ENCODE peak calls at places on chromosomes 11 and 22, in five cellular contexts. C, R, D, J and U are unnamed samples.

GRCh38 chr11:9137293-9138132 is 46.1 kb upstream of the SCUBE2 start:
- DNase-seq in C (peak; percentile 34), R (peak; percentile 78), D (peak; percentile 79), J (peak; percentile 56), U (peak; percentile 75)

GRCh38 chr11:29005401-29005980 is 897.3 kb downstream of the METTL15 start:
- DNase-seq in C (no peak), R (peak; percentile 15), D (no peak), J (no peak), U (no peak)

GRCh38 chr11:60343094-60343704 is 16.1 kb downstream of the MS4A6E start:
- DNase-seq in C (no peak), R (no peak), D (peak; percentile 13), J (no peak), U (peak; percentile 30)

GRCh38 chr22:36184433-36185035 is 17.1 kb downstream of the APOL4 start:
- DNase-seq in C (peak; percentile 24), R (no peak), D (no peak), J (no peak), U (peak; percentile 77)

GRCh38 chr22:38163844-38164577 is 17.6 kb downstream of the PLA2G6 start:
- DNase-seq in C (no peak), R (no peak), D (no peak), J (no peak), U (no peak)

GRCh38 chr22:17726561-17727243 is 47.6 kb downstream of the BID start:
- DNase-seq in C (peak; percentile 46), R (no peak), D (no peak), J (no peak), U (peak; percentile 20)

GRCh38 chr11:72647882-72648281 is 26.3 kb downstream of the PDE2A start:
- DNase-seq in C (no peak), R (no peak), D (no peak), J (no peak), U (no peak)

GRCh38 chr11:47328449-47329390 is 23.8 kb downstream of the MYBPC3 start:
- DNase-seq in C (no peak), R (no peak), D (no peak), J (no peak), U (no peak)

GRCh38 chr11:78223320-78223954 is 34.7 kb downstream of the USP35 start:
- DNase-seq in C (no peak), R (no peak), D (no peak), J (no peak), U (no peak)

GRCh38 chr22:38786631-38787030 is 7.3 kb downstream of the DNAL4 start:
- DNase-seq in C (no peak), R (no peak), D (no peak), J (no peak), U (no peak)

GRCh38 chr22:47663615-47664605 is 901.5 kb downstream of the TBC1D22A start:
- DNase-seq in C (no peak), R (no peak), D (no peak), J (no peak), U (no peak)

GRCh38 chr22:29155966-29156365 is 49.7 kb upstream of the EMID1 start:
- DNase-seq in C (no peak), R (no peak), D (no peak), J (no peak), U (no peak)

GRCh38 chr11:64661146-64661545 is 61.9 kb downstream of the NRXN2 start:
- DNase-seq in C (peak; percentile 49), R (no peak), D (no peak), J (no peak), U (peak; percentile 86)

GRCh38 chr11:43746670-43747069 is 66.1 kb downstream of the HSD17B12 start:
- DNase-seq in C (no peak), R (no peak), D (no peak), J (no peak), U (no peak)

GRCh38 chr11:70775386-70775785 is 377.1 kb downstream of the CTTN start:
- DNase-seq in C (no peak), R (no peak), D (no peak), J (no peak), U (no peak)

GRCh38 chr11:122422707-122423106 is 232.8 kb upstream of the UBASH3B start:
- DNase-seq in C (peak; percentile 70), R (no peak), D (no peak), J (no peak), U (peak; percentile 22)

GRCh38 chr11:1460396-1460795 is 26.2 kb downstream of the MOB2 start:
- DNase-seq in C (no peak), R (no peak), D (no peak), J (no peak), U (peak; percentile 47)

GRCh38 chr11:69463181-69463891 is 18.1 kb upstream of the LINC01488 start:
- DNase-seq in C (peak; percentile 72), R (no peak), D (no peak), J (no peak), U (peak; percentile 92)

GRCh38 chr11:127919206-127920000 is 668.0 kb downstream of the ETS1 start:
- DNase-seq in C (peak; percentile 95), R (no peak), D (no peak), J (no peak), U (peak; percentile 91)

GRCh38 chr11:62132689-62133293 is 9.0 kb downstream of the INCENP start:
- DNase-seq in C (no peak), R (no peak), D (no peak), J (no peak), U (no peak)

GRCh38 chr11:117197006-117197405 is 2.2 kb upstream of the TAGLN start:
- DNase-seq in C (no peak), R (no peak), D (no peak), J (no peak), U (no peak)

GRCh38 chr11:47837929-47838328 is 10.2 kb downstream of the NUP160 start:
- DNase-seq in C (no peak), R (no peak), D (no peak), J (no peak), U (no peak)

GRCh38 chr11:27266125-27266524 is 96.9 kb downstream of the CCDC34 start:
- DNase-seq in C (no peak), R (no peak), D (no peak), J (no peak), U (no peak)

GRCh38 chr11:36296925-36297604 is 977 bp downstream of the PRR5L start:
- DNase-seq in C (peak; percentile 9), R (no peak), D (no peak), J (no peak), U (peak; percentile 88)

GRCh38 chr11:1732421-1733008 is 17.9 kb downstream of the IFITM10 start:
- DNase-seq in C (no peak), R (no peak), D (no peak), J (no peak), U (peak; percentile 18)

GRCh38 chr11:18471995-18472394 is 16.3 kb downstream of the LDHAL6A start:
- DNase-seq in C (no peak), R (no peak), D (no peak), J (no peak), U (no peak)

GRCh38 chr11:68749501-68750196 is 1.7 kb downstream of the TESMIN start:
- DNase-seq in C (peak; percentile 32), R (no peak), D (no peak), J (no peak), U (peak; percentile 23)

GRCh38 chr11:130815074-130815802 is 101.0 kb downstream of the SNX19 start:
- DNase-seq in C (no peak), R (peak; percentile 41), D (no peak), J (no peak), U (no peak)

GRCh38 chr11:74644084-74644483 is 51.7 kb downstream of the POLD3 start:
- DNase-seq in C (no peak), R (no peak), D (no peak), J (no peak), U (no peak)
- H3K27ac ChIP-seq in C (no peak overlapping the region), R (no peak overlapping the region), D (no peak overlapping the region), J (no peak overlapping the region), U (no peak overlapping the region)

GRCh38 chr22:41367680-41368542 is 13.8 kb upstream of the TEF start:
- DNase-seq in C (peak; percentile 49), R (peak; percentile 53), D (no peak), J (peak; percentile 32), U (peak; percentile 77)
- H3K27ac ChIP-seq in C (no peak overlapping the region), R (peak overlapping the region; percentile 62), D (no peak overlapping the region), J (no peak overlapping the region), U (no peak overlapping the region)

GRCh38 chr11:10351435-10351767 is 46.5 kb downstream of the ADM start:
- DNase-seq in C (no peak), R (peak; percentile 91), D (peak; percentile 27), J (no peak), U (no peak)
- H3K27ac ChIP-seq in C (peak overlapping the region; percentile 82), R (peak overlapping the region; percentile 83), D (peak overlapping the region; percentile 81), J (peak overlapping the region; percentile 72), U (peak overlapping the region; percentile 74)

GRCh38 chr11:83569134-83569805 is 283.1 kb upstream of the CCDC90B start:
- DNase-seq in C (no peak), R (no peak), D (no peak), J (no peak), U (peak; percentile 14)
- H3K27ac ChIP-seq in C (no peak overlapping the region), R (no peak overlapping the region), D (no peak overlapping the region), J (no peak overlapping the region), U (peak overlapping the region; percentile 35)